ENCODE peak calls at places on chromosomes 6 and 20, in nine cellular contexts. C, K, U, I, W, Z, V, D and O are unnamed samples.

GRCh38 chr6:133501675-133502275 is 260.6 kb downstream of the EYA4 start:
- DNase-seq in U (no peak), V (no peak), C (no peak), D (no peak), Z (no peak), K (no peak), W (no peak), I (no peak), O (no peak)

GRCh38 chr6:43491750-43492661 is 14.6 kb downstream of the TJAP1 start:
- DNase-seq in U (peak; percentile 75), V (no peak), C (no peak), Z (no peak), K (peak; percentile 95), W (no peak), D (no peak), I (peak; percentile 82), O (peak; percentile 73)

GRCh38 chr6:101626264-101626663 is 232.8 kb downstream of the GRIK2 start:
- DNase-seq in C (no peak), I (no peak), U (no peak), V (no peak), W (no peak), D (no peak), K (no peak), Z (no peak), O (no peak)

GRCh38 chr6:148520109-148520841 is 177.6 kb downstream of the SASH1 start:
- DNase-seq in V (no peak), C (no peak), I (no peak), Z (no peak), D (no peak), K (peak; percentile 66), U (no peak), W (no peak), O (no peak)

GRCh38 chr6:130394238-130394637 is 28.4 kb downstream of the TMEM200A start:
- DNase-seq in W (no peak), V (no peak), U (no peak), Z (no peak), K (no peak), D (no peak), I (no peak), C (no peak), O (no peak)

GRCh38 chr6:15555101-15556038 is 107.5 kb downstream of the DTNBP1 start:
- DNase-seq in D (no peak), K (no peak), Z (no peak), V (no peak), U (no peak), C (no peak), I (no peak), W (no peak), O (no peak)

GRCh38 chr6:138593100-138593877 is 94.0 kb upstream of the NHSL1 start:
- DNase-seq in I (peak; percentile 70), U (peak; percentile 53), Z (no peak), W (peak; percentile 100), D (no peak), C (no peak), V (peak; percentile 68), K (no peak), O (peak; percentile 98)

GRCh38 chr6:115854866-115855665 is 205.6 kb downstream of the FRK start:
- DNase-seq in K (peak; percentile 45), I (no peak), Z (no peak), U (no peak), C (no peak), D (no peak), W (no peak), V (no peak), O (no peak)

GRCh38 chr20:2585811-2586210 is 49.4 kb downstream of the TMC2 start:
- DNase-seq in C (no peak), U (no peak), K (no peak), V (no peak), D (no peak), I (no peak), W (no peak), Z (no peak), O (peak; percentile 78)

GRCh38 chr20:15200139-15200538 is 862.7 kb upstream of the FLRT3 start:
- DNase-seq in W (no peak), K (no peak), C (no peak), I (no peak), Z (no peak), U (no peak), D (no peak), V (no peak), O (peak; percentile 67)

GRCh38 chr6:73983367-73983766 is 287.4 kb downstream of the CD109 start:
- DNase-seq in K (no peak), Z (no peak), V (no peak), D (no peak), U (no peak), W (peak; percentile 35), C (no peak), I (no peak), O (no peak)

GRCh38 chr20:17571967-17572638 is 2.2 kb downstream of the DSTN start:
- DNase-seq in I (no peak), C (no peak), U (no peak), W (no peak), K (no peak), Z (no peak), D (no peak), V (no peak), O (peak; percentile 59)

GRCh38 chr6:113859349-113860164 is 2.4 kb downstream of the MARCKS start:
- DNase-seq in K (peak; percentile 69), U (no peak), D (no peak), I (peak; percentile 18), Z (no peak), W (no peak), V (peak; percentile 31), C (no peak), O (no peak)

GRCh38 chr20:31801511-31801910 is 17.6 kb upstream of the MYLK2 start:
- DNase-seq in D (no peak), I (no peak), Z (no peak), C (no peak), U (no peak), W (no peak), V (no peak), K (no peak), O (no peak)
- H3K36me3 ChIP-seq in D (no peaks in the 10 kb centered on the region), I (no peaks in the 10 kb centered on the region), Z (no peaks in the 10 kb centered on the region), C (peaks cover 30% of the 10 kb centered on the region), U (no peaks in the 10 kb centered on the region), W (peaks cover 8% of the 10 kb centered on the region), V (no peaks in the 10 kb centered on the region), K (no peaks in the 10 kb centered on the region), O (peaks cover 3% of the 10 kb centered on the region)

GRCh38 chr6:87054143-87054833 is 40.6 kb downstream of the CGA start:
- DNase-seq in C (no peak), K (no peak), V (no peak), I (no peak), Z (no peak), U (no peak), W (no peak), D (no peak), O (no peak)

GRCh38 chr6:87045521-87046075 is 49.3 kb downstream of the CGA start:
- DNase-seq in I (no peak), U (no peak), W (no peak), Z (no peak), D (no peak), C (no peak), K (no peak), V (no peak), O (no peak)

GRCh38 chr6:87053312-87053711 is 41.6 kb downstream of the CGA start:
- DNase-seq in U (no peak), W (no peak), D (no peak), I (no peak), Z (no peak), K (no peak), V (no peak), C (no peak), O (no peak)

GRCh38 chr6:87049779-87050178 is 45.1 kb downstream of the CGA start:
- DNase-seq in I (no peak), Z (no peak), U (no peak), W (no peak), D (no peak), V (no peak), C (no peak), K (no peak), O (no peak)
- H3K27me3 ChIP-seq in I (no peaks in the 10 kb centered on the region), Z (no peaks in the 10 kb centered on the region), U (no peaks in the 10 kb centered on the region), W (no peaks in the 10 kb centered on the region), D (no peaks in the 10 kb centered on the region), V (no peaks in the 10 kb centered on the region), C (no peaks in the 10 kb centered on the region), K (no peaks in the 10 kb centered on the region), O (no peaks in the 10 kb centered on the region)

GRCh38 chr20:58309607-58310290 is at the start of gene RAB22A:
- DNase-seq in Z (peak; percentile 77), I (peak; percentile 64), K (peak; percentile 92), C (peak; percentile 82), D (peak; percentile 84), V (peak; percentile 84), W (peak; percentile 73), U (peak; percentile 77), O (peak; percentile 33)

GRCh38 chr20:58308680-58309527 is 611 bp upstream of the RAB22A start:
- DNase-seq in V (peak; percentile 44), U (peak; percentile 63), W (peak; percentile 51), I (peak; percentile 44), D (peak; percentile 65), K (peak; percentile 85), Z (no peak), C (peak; percentile 69), O (no peak)

GRCh38 chr20:58313366-58313765 is 3.9 kb downstream of the RAB22A start:
- DNase-seq in C (no peak), Z (no peak), V (no peak), I (no peak), U (no peak), D (no peak), W (no peak), K (no peak), O (no peak)

GRCh38 chr20:58310291-58310782 is 822 bp downstream of the RAB22A start:
- DNase-seq in W (peak; percentile 23), U (no peak), I (no peak), C (no peak), K (no peak), Z (no peak), D (no peak), V (no peak), O (peak; percentile 83)

GRCh38 chr20:58312836-58313235 is 3.3 kb downstream of the RAB22A start:
- DNase-seq in U (no peak), C (no peak), W (no peak), I (no peak), K (no peak), V (no peak), Z (no peak), D (no peak), O (peak; percentile 100)
- H3K36me3 ChIP-seq in U (peaks cover 29% of the 10 kb centered on the region), C (peaks cover 23% of the 10 kb centered on the region), W (peaks cover 49% of the 10 kb centered on the region), I (peaks cover 50% of the 10 kb centered on the region), K (peaks cover 57% of the 10 kb centered on the region), V (no peaks in the 10 kb centered on the region), Z (peaks cover 32% of the 10 kb centered on the region), D (peaks cover 26% of the 10 kb centered on the region), O (peaks cover 17% of the 10 kb centered on the region)

GRCh38 chr6:6346427-6346826 is 26.0 kb upstream of the F13A1 start:
- DNase-seq in I (no peak), C (no peak), W (no peak), K (no peak), U (no peak), D (no peak), Z (no peak), V (no peak), O (no peak)

GRCh38 chr6:6348251-6348650 is 27.8 kb upstream of the F13A1 start:
- DNase-seq in V (no peak), U (no peak), Z (no peak), W (no peak), I (no peak), K (no peak), D (no peak), C (no peak), O (no peak)

GRCh38 chr6:6352772-6353171 is 32.3 kb upstream of the F13A1 start:
- DNase-seq in I (no peak), U (no peak), C (no peak), D (no peak), W (no peak), K (no peak), Z (no peak), V (no peak), O (no peak)

GRCh38 chr6:6351626-6352025 is 31.2 kb upstream of the F13A1 start:
- DNase-seq in Z (no peak), W (no peak), U (no peak), V (no peak), K (no peak), C (no peak), D (no peak), I (no peak), O (peak; percentile 43)
- H3K27me3 ChIP-seq in Z (no peaks in the 10 kb centered on the region), W (no peaks in the 10 kb centered on the region), U (no peaks in the 10 kb centered on the region), V (no peaks in the 10 kb centered on the region), K (no peaks in the 10 kb centered on the region), C (no peaks in the 10 kb centered on the region), D (peaks cover 3% of the 10 kb centered on the region), I (no peaks in the 10 kb centered on the region), O (peaks cover 4% of the 10 kb centered on the region)